ENCODE peak calls at places on chromosomes 7 and 10, in eight cellular contexts. One of them, this sample, is unnamed.

GRCh38 chr10:3399756-3400155 is 227.2 kb upstream of the PITRM1 start:
- DNase-seq in iris pigment epithelial cell: no peak
- DNase-seq in posterior cingulate gyrus: no peak
- DNase-seq in omental fat pad: no peak
- DNase-seq in IMR-90: peak; percentile 10
- DNase-seq in osteocyte: no peak
- DNase-seq in stimulated activated CD8-positive, alpha-beta memory T cell treated with anti-CD3 and anti-CD28 coated beads, Interleukin-15, amount 100 ng/mL, for 1 hour: no peak
- DNase-seq in stimulated activated naive B cell treated with anti-CD40 and anti-IgM and Interleukin-4, amounts not matched to agents 10 μg/mL and 1 μg/mL and 100 μg/mL, for 72 hours: no peak
- DNase-seq in this sample: no peak

GRCh38 chr10:44209806-44210205 is 175.1 kb downstream of the CXCL12 start:
- DNase-seq in stimulated activated naive B cell treated with anti-CD40 and anti-IgM and Interleukin-4, amounts not matched to agents 10 μg/mL and 1 μg/mL and 100 μg/mL, for 72 hours: no peak
- DNase-seq in stimulated activated CD8-positive, alpha-beta memory T cell treated with anti-CD3 and anti-CD28 coated beads, Interleukin-15, amount 100 ng/mL, for 1 hour: no peak
- DNase-seq in posterior cingulate gyrus: no peak
- DNase-seq in omental fat pad: no peak
- DNase-seq in osteocyte: no peak
- DNase-seq in iris pigment epithelial cell: no peak
- DNase-seq in IMR-90: no peak
- DNase-seq in this sample: no peak

GRCh38 chr10:17923728-17924127 is 28.0 kb upstream of the SLC39A12 start:
- DNase-seq in stimulated activated CD8-positive, alpha-beta memory T cell treated with anti-CD3 and anti-CD28 coated beads, Interleukin-15, amount 100 ng/mL, for 1 hour: no peak
- DNase-seq in omental fat pad: no peak
- DNase-seq in posterior cingulate gyrus: peak; percentile 78
- DNase-seq in stimulated activated naive B cell treated with anti-CD40 and anti-IgM and Interleukin-4, amounts not matched to agents 10 μg/mL and 1 μg/mL and 100 μg/mL, for 72 hours: no peak
- DNase-seq in IMR-90: peak; percentile 95
- DNase-seq in osteocyte: no peak
- DNase-seq in iris pigment epithelial cell: peak; percentile 80
- DNase-seq in this sample: peak; percentile 22

GRCh38 chr10:7525314-7526016 is 114.6 kb upstream of the SFMBT2 start:
- DNase-seq in osteocyte: no peak
- DNase-seq in IMR-90: peak; percentile 66
- DNase-seq in iris pigment epithelial cell: peak; percentile 69
- DNase-seq in stimulated activated naive B cell treated with anti-CD40 and anti-IgM and Interleukin-4, amounts not matched to agents 10 μg/mL and 1 μg/mL and 100 μg/mL, for 72 hours: peak; percentile 32
- DNase-seq in posterior cingulate gyrus: no peak
- DNase-seq in stimulated activated CD8-positive, alpha-beta memory T cell treated with anti-CD3 and anti-CD28 coated beads, Interleukin-15, amount 100 ng/mL, for 1 hour: peak; percentile 36
- DNase-seq in omental fat pad: no peak
- DNase-seq in this sample: peak; percentile 57

GRCh38 chr10:13949844-13950542 is 363.2 kb downstream of the PRPF18 start:
- DNase-seq in omental fat pad: no peak
- DNase-seq in IMR-90: peak; percentile 91
- DNase-seq in iris pigment epithelial cell: peak; percentile 89
- DNase-seq in stimulated activated CD8-positive, alpha-beta memory T cell treated with anti-CD3 and anti-CD28 coated beads, Interleukin-15, amount 100 ng/mL, for 1 hour: no peak
- DNase-seq in posterior cingulate gyrus: no peak
- DNase-seq in osteocyte: no peak
- DNase-seq in stimulated activated naive B cell treated with anti-CD40 and anti-IgM and Interleukin-4, amounts not matched to agents 10 μg/mL and 1 μg/mL and 100 μg/mL, for 72 hours: no peak
- DNase-seq in this sample: no peak

GRCh38 chr7:130902755-130903357 is 168.8 kb upstream of the KLF14 start:
- DNase-seq in iris pigment epithelial cell: no peak
- DNase-seq in posterior cingulate gyrus: no peak
- DNase-seq in stimulated activated CD8-positive, alpha-beta memory T cell treated with anti-CD3 and anti-CD28 coated beads, Interleukin-15, amount 100 ng/mL, for 1 hour: no peak
- DNase-seq in stimulated activated naive B cell treated with anti-CD40 and anti-IgM and Interleukin-4, amounts not matched to agents 10 μg/mL and 1 μg/mL and 100 μg/mL, for 72 hours: no peak
- DNase-seq in IMR-90: peak; percentile 23
- DNase-seq in osteocyte: no peak
- DNase-seq in omental fat pad: no peak
- DNase-seq in this sample: no peak

GRCh38 chr10:132030898-132031463 is 34.8 kb upstream of the JAKMIP3 start:
- DNase-seq in posterior cingulate gyrus: no peak
- DNase-seq in stimulated activated CD8-positive, alpha-beta memory T cell treated with anti-CD3 and anti-CD28 coated beads, Interleukin-15, amount 100 ng/mL, for 1 hour: no peak
- DNase-seq in osteocyte: no peak
- DNase-seq in stimulated activated naive B cell treated with anti-CD40 and anti-IgM and Interleukin-4, amounts not matched to agents 10 μg/mL and 1 μg/mL and 100 μg/mL, for 72 hours: no peak
- DNase-seq in iris pigment epithelial cell: no peak
- DNase-seq in omental fat pad: no peak
- DNase-seq in IMR-90: no peak
- DNase-seq in this sample: no peak

GRCh38 chr10:74640134-74640533 is 186.3 kb upstream of the KAT6B start:
- DNase-seq in stimulated activated CD8-positive, alpha-beta memory T cell treated with anti-CD3 and anti-CD28 coated beads, Interleukin-15, amount 100 ng/mL, for 1 hour: no peak
- DNase-seq in posterior cingulate gyrus: no peak
- DNase-seq in iris pigment epithelial cell: peak; percentile 12
- DNase-seq in omental fat pad: no peak
- DNase-seq in IMR-90: peak; percentile 9
- DNase-seq in osteocyte: no peak
- DNase-seq in stimulated activated naive B cell treated with anti-CD40 and anti-IgM and Interleukin-4, amounts not matched to agents 10 μg/mL and 1 μg/mL and 100 μg/mL, for 72 hours: peak; percentile 22
- DNase-seq in this sample: no peak

GRCh38 chr7:149855368-149856305 is 17.5 kb downstream of the ZNF862 start:
- DNase-seq in IMR-90: peak; percentile 88
- DNase-seq in stimulated activated naive B cell treated with anti-CD40 and anti-IgM and Interleukin-4, amounts not matched to agents 10 μg/mL and 1 μg/mL and 100 μg/mL, for 72 hours: no peak
- DNase-seq in osteocyte: no peak
- DNase-seq in posterior cingulate gyrus: no peak
- DNase-seq in omental fat pad: no peak
- DNase-seq in stimulated activated CD8-positive, alpha-beta memory T cell treated with anti-CD3 and anti-CD28 coated beads, Interleukin-15, amount 100 ng/mL, for 1 hour: no peak
- DNase-seq in iris pigment epithelial cell: peak; percentile 89
- DNase-seq in this sample: no peak

GRCh38 chr7:152140067-152140466 is 114.6 kb downstream of the GALNT11 start:
- DNase-seq in omental fat pad: no peak
- DNase-seq in IMR-90: no peak
- DNase-seq in osteocyte: no peak
- DNase-seq in stimulated activated CD8-positive, alpha-beta memory T cell treated with anti-CD3 and anti-CD28 coated beads, Interleukin-15, amount 100 ng/mL, for 1 hour: no peak
- DNase-seq in stimulated activated naive B cell treated with anti-CD40 and anti-IgM and Interleukin-4, amounts not matched to agents 10 μg/mL and 1 μg/mL and 100 μg/mL, for 72 hours: no peak
- DNase-seq in iris pigment epithelial cell: no peak
- DNase-seq in posterior cingulate gyrus: no peak
- DNase-seq in this sample: no peak

GRCh38 chr10:92892706-92893054 is 44.4 kb downstream of the EXOC6 start:
- DNase-seq in omental fat pad: no peak
- DNase-seq in iris pigment epithelial cell: no peak
- DNase-seq in IMR-90: no peak
- DNase-seq in posterior cingulate gyrus: no peak
- DNase-seq in stimulated activated naive B cell treated with anti-CD40 and anti-IgM and Interleukin-4, amounts not matched to agents 10 μg/mL and 1 μg/mL and 100 μg/mL, for 72 hours: no peak
- DNase-seq in osteocyte: no peak
- DNase-seq in stimulated activated CD8-positive, alpha-beta memory T cell treated with anti-CD3 and anti-CD28 coated beads, Interleukin-15, amount 100 ng/mL, for 1 hour: no peak
- DNase-seq in this sample: no peak

GRCh38 chr7:80134536-80135305 is at the start of gene GNAI1:
- DNase-seq in posterior cingulate gyrus: peak; percentile 90
- DNase-seq in IMR-90: peak; percentile 74
- DNase-seq in stimulated activated naive B cell treated with anti-CD40 and anti-IgM and Interleukin-4, amounts not matched to agents 10 μg/mL and 1 μg/mL and 100 μg/mL, for 72 hours: peak; percentile 17
- DNase-seq in osteocyte: peak; percentile 95
- DNase-seq in omental fat pad: peak; percentile 35
- DNase-seq in stimulated activated CD8-positive, alpha-beta memory T cell treated with anti-CD3 and anti-CD28 coated beads, Interleukin-15, amount 100 ng/mL, for 1 hour: no peak
- DNase-seq in iris pigment epithelial cell: peak; percentile 81
- DNase-seq in this sample: peak; percentile 66

GRCh38 chr10:101230185-101230917 is 1.1 kb upstream of the LBX1 start:
- DNase-seq in stimulated activated CD8-positive, alpha-beta memory T cell treated with anti-CD3 and anti-CD28 coated beads, Interleukin-15, amount 100 ng/mL, for 1 hour: no peak
- DNase-seq in osteocyte: no peak
- DNase-seq in omental fat pad: no peak
- DNase-seq in posterior cingulate gyrus: no peak
- DNase-seq in stimulated activated naive B cell treated with anti-CD40 and anti-IgM and Interleukin-4, amounts not matched to agents 10 μg/mL and 1 μg/mL and 100 μg/mL, for 72 hours: no peak
- DNase-seq in IMR-90: no peak
- DNase-seq in iris pigment epithelial cell: no peak
- DNase-seq in this sample: no peak

GRCh38 chr10:83606275-83606674 is 533.0 kb upstream of the GHITM start:
- DNase-seq in osteocyte: no peak
- DNase-seq in stimulated activated naive B cell treated with anti-CD40 and anti-IgM and Interleukin-4, amounts not matched to agents 10 μg/mL and 1 μg/mL and 100 μg/mL, for 72 hours: no peak
- DNase-seq in omental fat pad: no peak
- DNase-seq in iris pigment epithelial cell: no peak
- DNase-seq in IMR-90: no peak
- DNase-seq in posterior cingulate gyrus: no peak
- DNase-seq in stimulated activated CD8-positive, alpha-beta memory T cell treated with anti-CD3 and anti-CD28 coated beads, Interleukin-15, amount 100 ng/mL, for 1 hour: no peak
- DNase-seq in this sample: no peak

GRCh38 chr10:100723180-100723579 is 22.2 kb upstream of the PAX2 start:
- DNase-seq in stimulated activated naive B cell treated with anti-CD40 and anti-IgM and Interleukin-4, amounts not matched to agents 10 μg/mL and 1 μg/mL and 100 μg/mL, for 72 hours: no peak
- DNase-seq in iris pigment epithelial cell: no peak
- DNase-seq in IMR-90: no peak
- DNase-seq in omental fat pad: no peak
- DNase-seq in osteocyte: no peak
- DNase-seq in posterior cingulate gyrus: no peak
- DNase-seq in stimulated activated CD8-positive, alpha-beta memory T cell treated with anti-CD3 and anti-CD28 coated beads, Interleukin-15, amount 100 ng/mL, for 1 hour: no peak
- DNase-seq in this sample: no peak

GRCh38 chr10:94029955-94030354 is 36.2 kb downstream of the PLCE1 start:
- DNase-seq in stimulated activated CD8-positive, alpha-beta memory T cell treated with anti-CD3 and anti-CD28 coated beads, Interleukin-15, amount 100 ng/mL, for 1 hour: no peak
- DNase-seq in iris pigment epithelial cell: no peak
- DNase-seq in osteocyte: no peak
- DNase-seq in posterior cingulate gyrus: no peak
- DNase-seq in stimulated activated naive B cell treated with anti-CD40 and anti-IgM and Interleukin-4, amounts not matched to agents 10 μg/mL and 1 μg/mL and 100 μg/mL, for 72 hours: no peak
- DNase-seq in IMR-90: no peak
- DNase-seq in omental fat pad: no peak
- DNase-seq in this sample: no peak

GRCh38 chr10:121596668-121597503 is 1.4 kb downstream of the FGFR2 start:
- DNase-seq in posterior cingulate gyrus: peak; percentile 91
- DNase-seq in stimulated activated naive B cell treated with anti-CD40 and anti-IgM and Interleukin-4, amounts not matched to agents 10 μg/mL and 1 μg/mL and 100 μg/mL, for 72 hours: no peak
- DNase-seq in omental fat pad: no peak
- DNase-seq in IMR-90: no peak
- DNase-seq in osteocyte: no peak
- DNase-seq in iris pigment epithelial cell: peak; percentile 21
- DNase-seq in stimulated activated CD8-positive, alpha-beta memory T cell treated with anti-CD3 and anti-CD28 coated beads, Interleukin-15, amount 100 ng/mL, for 1 hour: no peak
- DNase-seq in this sample: no peak

GRCh38 chr7:44466300-44467216 is 23.9 kb downstream of the NUDCD3 start:
- DNase-seq in omental fat pad: no peak
- DNase-seq in iris pigment epithelial cell: peak; percentile 85
- DNase-seq in IMR-90: peak; percentile 76
- DNase-seq in stimulated activated naive B cell treated with anti-CD40 and anti-IgM and Interleukin-4, amounts not matched to agents 10 μg/mL and 1 μg/mL and 100 μg/mL, for 72 hours: no peak
- DNase-seq in posterior cingulate gyrus: no peak
- DNase-seq in osteocyte: no peak
- DNase-seq in stimulated activated CD8-positive, alpha-beta memory T cell treated with anti-CD3 and anti-CD28 coated beads, Interleukin-15, amount 100 ng/mL, for 1 hour: no peak
- DNase-seq in this sample: no peak

GRCh38 chr10:97408496-97408992 is 7.4 kb upstream of the RRP12 start:
- DNase-seq in osteocyte: no peak
- DNase-seq in omental fat pad: no peak
- DNase-seq in IMR-90: no peak
- DNase-seq in stimulated activated naive B cell treated with anti-CD40 and anti-IgM and Interleukin-4, amounts not matched to agents 10 μg/mL and 1 μg/mL and 100 μg/mL, for 72 hours: no peak
- DNase-seq in stimulated activated CD8-positive, alpha-beta memory T cell treated with anti-CD3 and anti-CD28 coated beads, Interleukin-15, amount 100 ng/mL, for 1 hour: no peak
- DNase-seq in posterior cingulate gyrus: no peak
- DNase-seq in iris pigment epithelial cell: no peak
- DNase-seq in this sample: no peak

GRCh38 chr10:92274071-92274470 is 16.8 kb downstream of the CPEB3 start:
- DNase-seq in stimulated activated naive B cell treated with anti-CD40 and anti-IgM and Interleukin-4, amounts not matched to agents 10 μg/mL and 1 μg/mL and 100 μg/mL, for 72 hours: no peak
- DNase-seq in stimulated activated CD8-positive, alpha-beta memory T cell treated with anti-CD3 and anti-CD28 coated beads, Interleukin-15, amount 100 ng/mL, for 1 hour: no peak
- DNase-seq in iris pigment epithelial cell: no peak
- DNase-seq in osteocyte: no peak
- DNase-seq in IMR-90: no peak
- DNase-seq in omental fat pad: no peak
- DNase-seq in posterior cingulate gyrus: no peak
- DNase-seq in this sample: no peak

GRCh38 chr7:51950811-51951210 is 634.2 kb upstream of the COBL start:
- DNase-seq in stimulated activated naive B cell treated with anti-CD40 and anti-IgM and Interleukin-4, amounts not matched to agents 10 μg/mL and 1 μg/mL and 100 μg/mL, for 72 hours: no peak
- DNase-seq in stimulated activated CD8-positive, alpha-beta memory T cell treated with anti-CD3 and anti-CD28 coated beads, Interleukin-15, amount 100 ng/mL, for 1 hour: no peak
- DNase-seq in omental fat pad: no peak
- DNase-seq in iris pigment epithelial cell: peak; percentile 49
- DNase-seq in osteocyte: no peak
- DNase-seq in IMR-90: no peak
- DNase-seq in posterior cingulate gyrus: no peak
- DNase-seq in this sample: no peak

GRCh38 chr7:15525652-15526263 is 36.1 kb downstream of the AGMO start:
- DNase-seq in omental fat pad: no peak
- DNase-seq in posterior cingulate gyrus: peak; percentile 63
- DNase-seq in iris pigment epithelial cell: no peak
- DNase-seq in osteocyte: no peak
- DNase-seq in stimulated activated naive B cell treated with anti-CD40 and anti-IgM and Interleukin-4, amounts not matched to agents 10 μg/mL and 1 μg/mL and 100 μg/mL, for 72 hours: no peak
- DNase-seq in IMR-90: no peak
- DNase-seq in stimulated activated CD8-positive, alpha-beta memory T cell treated with anti-CD3 and anti-CD28 coated beads, Interleukin-15, amount 100 ng/mL, for 1 hour: no peak
- DNase-seq in this sample: no peak

GRCh38 chr7:117470777-117471176 is 9.0 kb upstream of the CFTR start:
- DNase-seq in osteocyte: no peak
- DNase-seq in posterior cingulate gyrus: no peak
- DNase-seq in stimulated activated naive B cell treated with anti-CD40 and anti-IgM and Interleukin-4, amounts not matched to agents 10 μg/mL and 1 μg/mL and 100 μg/mL, for 72 hours: no peak
- DNase-seq in stimulated activated CD8-positive, alpha-beta memory T cell treated with anti-CD3 and anti-CD28 coated beads, Interleukin-15, amount 100 ng/mL, for 1 hour: no peak
- DNase-seq in iris pigment epithelial cell: no peak
- DNase-seq in omental fat pad: no peak
- DNase-seq in IMR-90: no peak
- DNase-seq in this sample: peak; percentile 50

GRCh38 chr7:70952311-70952710 is 179.6 kb upstream of the GALNT17 start:
- DNase-seq in posterior cingulate gyrus: no peak
- DNase-seq in osteocyte: peak; percentile 30
- DNase-seq in stimulated activated naive B cell treated with anti-CD40 and anti-IgM and Interleukin-4, amounts not matched to agents 10 μg/mL and 1 μg/mL and 100 μg/mL, for 72 hours: no peak
- DNase-seq in IMR-90: no peak
- DNase-seq in stimulated activated CD8-positive, alpha-beta memory T cell treated with anti-CD3 and anti-CD28 coated beads, Interleukin-15, amount 100 ng/mL, for 1 hour: no peak
- DNase-seq in iris pigment epithelial cell: no peak
- DNase-seq in omental fat pad: no peak
- DNase-seq in this sample: no peak

GRCh38 chr7:140242057-140243031 is 65.6 kb upstream of the KDM7A start:
- DNase-seq in IMR-90: no peak
- DNase-seq in stimulated activated CD8-positive, alpha-beta memory T cell treated with anti-CD3 and anti-CD28 coated beads, Interleukin-15, amount 100 ng/mL, for 1 hour: no peak
- DNase-seq in posterior cingulate gyrus: no peak
- DNase-seq in stimulated activated naive B cell treated with anti-CD40 and anti-IgM and Interleukin-4, amounts not matched to agents 10 μg/mL and 1 μg/mL and 100 μg/mL, for 72 hours: no peak
- DNase-seq in osteocyte: no peak
- DNase-seq in iris pigment epithelial cell: no peak
- DNase-seq in omental fat pad: no peak
- DNase-seq in this sample: peak; percentile 39

GRCh38 chr7:46747222-46747621 is 826.1 kb upstream of the IGFBP3 start:
- DNase-seq in osteocyte: no peak
- DNase-seq in stimulated activated CD8-positive, alpha-beta memory T cell treated with anti-CD3 and anti-CD28 coated beads, Interleukin-15, amount 100 ng/mL, for 1 hour: no peak
- DNase-seq in IMR-90: no peak
- DNase-seq in iris pigment epithelial cell: no peak
- DNase-seq in posterior cingulate gyrus: no peak
- DNase-seq in omental fat pad: no peak
- DNase-seq in stimulated activated naive B cell treated with anti-CD40 and anti-IgM and Interleukin-4, amounts not matched to agents 10 μg/mL and 1 μg/mL and 100 μg/mL, for 72 hours: no peak
- DNase-seq in this sample: no peak

GRCh38 chr10:96586419-96587254 is at the start of gene TM9SF3:
- DNase-seq in posterior cingulate gyrus: peak; percentile 96
- DNase-seq in stimulated activated CD8-positive, alpha-beta memory T cell treated with anti-CD3 and anti-CD28 coated beads, Interleukin-15, amount 100 ng/mL, for 1 hour: peak; percentile 84
- DNase-seq in iris pigment epithelial cell: peak; percentile 85
- DNase-seq in osteocyte: peak; percentile 96
- DNase-seq in IMR-90: peak; percentile 83
- DNase-seq in stimulated activated naive B cell treated with anti-CD40 and anti-IgM and Interleukin-4, amounts not matched to agents 10 μg/mL and 1 μg/mL and 100 μg/mL, for 72 hours: peak; percentile 82
- DNase-seq in omental fat pad: peak; percentile 73
- DNase-seq in this sample: peak; percentile 96

GRCh38 chr7:92517626-92518025 is 10.7 kb downstream of the PEX1 start:
- DNase-seq in posterior cingulate gyrus: no peak
- DNase-seq in IMR-90: peak; percentile 64
- DNase-seq in iris pigment epithelial cell: peak; percentile 60
- DNase-seq in omental fat pad: no peak
- DNase-seq in stimulated activated naive B cell treated with anti-CD40 and anti-IgM and Interleukin-4, amounts not matched to agents 10 μg/mL and 1 μg/mL and 100 μg/mL, for 72 hours: no peak
- DNase-seq in stimulated activated CD8-positive, alpha-beta memory T cell treated with anti-CD3 and anti-CD28 coated beads, Interleukin-15, amount 100 ng/mL, for 1 hour: no peak
- DNase-seq in osteocyte: no peak
- DNase-seq in this sample: no peak

This sample was measured in heart left ventricle.